ENCODE peak calls at places on chromosome 22, in seven cellular contexts. T is lung; E is CD4-positive, alpha-beta memory T cell; S is iPS DF 6.9; K is right lobe of liver; P is SK-N-SH; W is tibial artery. R is an unnamed sample.

GRCh38 chr22:40665312-40665711 is 14.0 kb upstream of the MCHR1 start:
- DNase-seq in T (no peak), E (no peak), S (no peak), K (no peak), P (no peak), W (peak; percentile 77), R (no peak)

GRCh38 chr22:27778299-27779090 is 23.1 kb downstream of the MN1 start:
- DNase-seq in T (no peak), E (no peak), S (no peak), K (no peak), P (no peak), W (no peak), R (no peak)

GRCh38 chr22:36144886-36145541 is 15.5 kb downstream of the APOL3 start:
- DNase-seq in T (peak; percentile 67), E (no peak), S (peak; percentile 39), K (no peak), P (peak; percentile 57), W (peak; percentile 63), R (peak; percentile 72)

GRCh38 chr22:28609921-28610320 is 69.7 kb downstream of the TTC28 start:
- DNase-seq in T (no peak), E (no peak), S (no peak), K (no peak), P (no peak), W (no peak), R (no peak)

GRCh38 chr22:49297871-49298721 is 529.6 kb downstream of the BRD1 start:
- DNase-seq in T (no peak), E (no peak), S (no peak), K (no peak), P (peak; percentile 7), W (peak; percentile 11), R (peak; percentile 75)

GRCh38 chr22:25048659-25049657 is 96.4 kb downstream of the KIAA1671 start:
- DNase-seq in T (peak; percentile 69), E (peak; percentile 68), S (peak; percentile 58), K (peak; percentile 76), P (peak; percentile 84), W (peak; percentile 51), R (peak; percentile 90)

GRCh38 chr22:27637604-27638003 is 164.0 kb downstream of the MN1 start:
- DNase-seq in T (no peak), E (no peak), S (no peak), K (no peak), P (no peak), W (no peak), R (no peak)

GRCh38 chr22:50326959-50327710 is at the start of gene DENND6B:
- DNase-seq in T (peak; percentile 77), E (peak; percentile 60), S (no peak), K (peak; percentile 84), P (peak; percentile 97), W (peak; percentile 73), R (peak; percentile 98)

GRCh38 chr22:27340047-27340446 is 461.5 kb downstream of the MN1 start:
- DNase-seq in T (no peak), E (no peak), S (no peak), K (no peak), P (no peak), W (no peak), R (no peak)

GRCh38 chr22:44692662-44693007 is 9.4 kb upstream of the PRR5 start:
- DNase-seq in T (no peak), E (no peak), S (no peak), K (no peak), P (no peak), W (no peak), R (no peak)
- H3K4me3 ChIP-seq in T (no peak overlapping the region), E (no peak overlapping the region), S (no peak overlapping the region), K (no peak overlapping the region), P (no peak overlapping the region), W (no peak overlapping the region), R (no peak overlapping the region)

GRCh38 chr22:41913842-41914534 is 886 bp downstream of the SHISA8 start:
- DNase-seq in T (no peak), E (no peak), S (no peak), K (no peak), P (no peak), W (no peak), R (peak; percentile 92)

GRCh38 chr22:41915783-41916493 is 1.1 kb upstream of the SHISA8 start:
- DNase-seq in T (no peak), E (no peak), S (no peak), K (no peak), P (no peak), W (no peak), R (peak; percentile 55)

GRCh38 chr22:41913040-41913719 is 1.7 kb downstream of the SHISA8 start:
- DNase-seq in T (no peak), E (no peak), S (no peak), K (no peak), P (no peak), W (no peak), R (no peak)

GRCh38 chr22:41915035-41915782 is at the start of gene SHISA8:
- DNase-seq in T (no peak), E (peak; percentile 66), S (no peak), K (no peak), P (peak; percentile 70), W (no peak), R (peak; percentile 82)

GRCh38 chr22:41914611-41915034 is 251 bp downstream of the SHISA8 start:
- DNase-seq in T (no peak), E (no peak), S (no peak), K (no peak), P (peak; percentile 55), W (no peak), R (peak; percentile 91)
- H3K27me3 ChIP-seq in T (peaks cover 4% of the 10 kb centered on the region), E (peaks cover 20% of the 10 kb centered on the region), S (peaks cover 65% of the 10 kb centered on the region), K (peaks cover 7% of the 10 kb centered on the region), P (peaks cover 26% of the 10 kb centered on the region), W (peaks cover 8% of the 10 kb centered on the region), R (peaks cover 82% of the 10 kb centered on the region)

DNA sequence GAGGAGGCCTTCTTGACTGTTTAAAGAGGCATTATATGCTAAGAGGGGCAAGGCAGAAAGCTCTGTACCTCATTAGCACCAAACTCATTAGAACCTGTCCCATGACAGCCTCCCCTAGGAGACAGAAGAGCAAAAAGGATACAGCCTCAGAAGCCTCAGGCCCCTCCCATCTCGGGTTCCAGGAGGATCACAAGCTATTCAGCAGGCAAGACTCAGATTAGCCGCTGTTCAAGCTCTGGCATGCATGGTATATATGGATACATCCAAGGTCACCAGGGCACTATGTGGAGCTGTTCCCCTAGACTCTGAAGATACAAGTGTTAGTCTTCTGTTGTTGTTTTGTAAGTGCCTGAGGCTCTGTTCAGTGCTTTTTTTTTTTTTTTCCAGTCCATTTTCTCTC is 32.1 kb downstream of the ATXN10 start:
- DNase-seq in T (no peak), E (no peak), S (no peak), K (no peak), P (no peak), W (no peak), R (peak; percentile 37)
- H3K36me3 ChIP-seq in T (peaks cover 15% of the 10 kb centered on the region), E (peaks cover 32% of the 10 kb centered on the region), S (peaks cover 2% of the 10 kb centered on the region), K (peaks cover 23% of the 10 kb centered on the region), P (peaks cover 84% of the 10 kb centered on the region), W (peaks cover 53% of the 10 kb centered on the region), R (peaks cover 8% of the 10 kb centered on the region)

GRCh38 chr22:37221424-37222336 is 9.4 kb upstream of the SSTR3 start:
- DNase-seq in T (no peak), E (no peak), S (no peak), K (no peak), P (no peak), W (no peak), R (no peak)

GRCh38 chr22:37218771-37219411 is 6.6 kb upstream of the SSTR3 start:
- DNase-seq in T (no peak), E (peak; percentile 92), S (no peak), K (no peak), P (no peak), W (no peak), R (no peak)

GRCh38 chr22:37222440-37222971 is 10.2 kb upstream of the SSTR3 start:
- DNase-seq in T (no peak), E (peak; percentile 73), S (no peak), K (no peak), P (no peak), W (no peak), R (no peak)

GRCh38 chr22:37219534-37219933 is 7.3 kb upstream of the SSTR3 start:
- DNase-seq in T (no peak), E (no peak), S (no peak), K (no peak), P (no peak), W (no peak), R (no peak)

DNA sequence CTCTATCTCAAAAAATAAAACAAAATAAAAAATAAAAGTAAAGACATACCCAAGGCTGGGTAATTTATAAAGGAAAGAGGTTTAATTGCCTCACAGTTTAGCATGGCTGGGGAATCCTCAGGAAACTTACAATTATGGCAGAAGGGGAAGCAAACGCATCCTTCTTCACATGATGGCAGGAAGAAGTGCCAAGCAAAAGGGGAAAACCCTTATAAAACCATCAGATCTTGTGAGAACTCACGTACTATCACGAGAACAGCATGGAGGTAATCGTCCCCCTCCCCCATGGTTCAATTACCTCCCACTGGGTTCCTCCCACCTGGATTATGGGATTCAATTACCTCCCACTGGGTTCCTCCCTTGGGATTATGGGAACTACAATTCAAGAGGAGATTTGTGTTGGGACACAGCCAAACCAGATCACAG is 8.3 kb upstream of the SSTR3 start:
- DNase-seq in T (no peak), E (peak; percentile 39), S (no peak), K (no peak), P (no peak), W (no peak), R (no peak)
- H3K4me3 ChIP-seq in T (no peak overlapping the region), E (peak overlapping the region; percentile 6), S (no peak overlapping the region), K (no peak overlapping the region), P (no peak overlapping the region), W (no peak overlapping the region), R (no peak overlapping the region)

GRCh38 chr22:43567691-43568308 is 156.0 kb downstream of the MPPED1 start:
- DNase-seq in T (no peak), E (no peak), S (no peak), K (no peak), P (no peak), W (no peak), R (no peak)

GRCh38 chr22:43570531-43571144 is 158.8 kb downstream of the MPPED1 start:
- DNase-seq in T (no peak), E (no peak), S (no peak), K (no peak), P (no peak), W (no peak), R (peak; percentile 79)

GRCh38 chr22:43566021-43566420 is 154.2 kb downstream of the MPPED1 start:
- DNase-seq in T (no peak), E (no peak), S (no peak), K (no peak), P (peak; percentile 68), W (no peak), R (no peak)

GRCh38 chr22:43563571-43563970 is 151.8 kb downstream of the MPPED1 start:
- DNase-seq in T (no peak), E (no peak), S (no peak), K (no peak), P (no peak), W (no peak), R (peak; percentile 38)

GRCh38 chr22:43566561-43567332 is 154.9 kb downstream of the MPPED1 start:
- DNase-seq in T (peak; percentile 24), E (no peak), S (no peak), K (no peak), P (no peak), W (no peak), R (peak; percentile 34)
- H3K27me3 ChIP-seq in T (no peaks in the 10 kb centered on the region), E (no peaks in the 10 kb centered on the region), S (no peaks in the 10 kb centered on the region), K (no peaks in the 10 kb centered on the region), P (no peaks in the 10 kb centered on the region), W (no peaks in the 10 kb centered on the region), R (no peaks in the 10 kb centered on the region)